ENCODE peak calls at places on chromosomes 1 and 21, in seven cellular contexts. One of them, this sample, is unnamed.

GRCh38 chr1:231584117-231584516 is 42.5 kb upstream of the DISC1 start:
- DNase-seq in NB4: peak; percentile 52
- DNase-seq in cardiac muscle cell: peak; percentile 91
- DNase-seq in fibroblast of pulmonary artery: peak; percentile 90
- DNase-seq in GM12865: peak; percentile 29
- DNase-seq in NCI-H774: no peak
- DNase-seq in stimulated activated CD8-positive, alpha-beta memory T cell treated with anti-CD3 and anti-CD28 coated beads, Interleukin-15, amount 100 ng/mL, for 24 hours: no peak
- DNase-seq in this sample: no peak

GRCh38 chr1:228141871-228142615 is 2.0 kb downstream of the GUK1 start:
- DNase-seq in NB4: no peak
- DNase-seq in cardiac muscle cell: no peak
- DNase-seq in fibroblast of pulmonary artery: no peak
- DNase-seq in GM12865: no peak
- DNase-seq in NCI-H774: no peak
- DNase-seq in stimulated activated CD8-positive, alpha-beta memory T cell treated with anti-CD3 and anti-CD28 coated beads, Interleukin-15, amount 100 ng/mL, for 24 hours: no peak
- DNase-seq in this sample: peak; percentile 40

GRCh38 chr21:26743524-26743923 is 101.7 kb downstream of the ADAMTS1 start:
- DNase-seq in NB4: no peak
- DNase-seq in cardiac muscle cell: no peak
- DNase-seq in fibroblast of pulmonary artery: no peak
- DNase-seq in GM12865: no peak
- DNase-seq in NCI-H774: no peak
- DNase-seq in stimulated activated CD8-positive, alpha-beta memory T cell treated with anti-CD3 and anti-CD28 coated beads, Interleukin-15, amount 100 ng/mL, for 24 hours: no peak
- DNase-seq in this sample: no peak

GRCh38 chr1:103106426-103107321 is 1.6 kb downstream of the COL11A1 start:
- DNase-seq in NB4: peak; percentile 33
- DNase-seq in cardiac muscle cell: peak; percentile 57
- DNase-seq in fibroblast of pulmonary artery: peak; percentile 63
- DNase-seq in GM12865: peak; percentile 47
- DNase-seq in NCI-H774: peak; percentile 37
- DNase-seq in stimulated activated CD8-positive, alpha-beta memory T cell treated with anti-CD3 and anti-CD28 coated beads, Interleukin-15, amount 100 ng/mL, for 24 hours: no peak
- DNase-seq in this sample: no peak

GRCh38 chr1:101438359-101438758 is 201.5 kb downstream of the S1PR1 start:
- DNase-seq in NB4: no peak
- DNase-seq in cardiac muscle cell: peak; percentile 18
- DNase-seq in fibroblast of pulmonary artery: peak; percentile 21
- DNase-seq in GM12865: peak; percentile 82
- DNase-seq in NCI-H774: no peak
- DNase-seq in stimulated activated CD8-positive, alpha-beta memory T cell treated with anti-CD3 and anti-CD28 coated beads, Interleukin-15, amount 100 ng/mL, for 24 hours: no peak
- DNase-seq in this sample: no peak

GRCh38 chr1:14742181-14742980 is 143.9 kb downstream of the KAZN start:
- DNase-seq in NB4: peak; percentile 52
- DNase-seq in cardiac muscle cell: peak; percentile 93
- DNase-seq in fibroblast of pulmonary artery: peak; percentile 93
- DNase-seq in GM12865: peak; percentile 65
- DNase-seq in NCI-H774: peak; percentile 19
- DNase-seq in stimulated activated CD8-positive, alpha-beta memory T cell treated with anti-CD3 and anti-CD28 coated beads, Interleukin-15, amount 100 ng/mL, for 24 hours: no peak
- DNase-seq in this sample: no peak

GRCh38 chr1:42925132-42925769 is 33.4 kb downstream of the SLC2A1 start:
- DNase-seq in NB4: no peak
- DNase-seq in cardiac muscle cell: no peak
- DNase-seq in fibroblast of pulmonary artery: no peak
- DNase-seq in GM12865: peak; percentile 36
- DNase-seq in NCI-H774: peak; percentile 37
- DNase-seq in stimulated activated CD8-positive, alpha-beta memory T cell treated with anti-CD3 and anti-CD28 coated beads, Interleukin-15, amount 100 ng/mL, for 24 hours: no peak
- DNase-seq in this sample: no peak

GRCh38 chr1:173395762-173396161 is 81.4 kb upstream of the PRDX6 start:
- DNase-seq in NB4: no peak
- DNase-seq in cardiac muscle cell: no peak
- DNase-seq in fibroblast of pulmonary artery: no peak
- DNase-seq in GM12865: no peak
- DNase-seq in NCI-H774: no peak
- DNase-seq in stimulated activated CD8-positive, alpha-beta memory T cell treated with anti-CD3 and anti-CD28 coated beads, Interleukin-15, amount 100 ng/mL, for 24 hours: no peak
- DNase-seq in this sample: no peak

GRCh38 chr1:235075121-235075954 is 53.3 kb downstream of the TOMM20 start:
- DNase-seq in NB4: peak; percentile 54
- DNase-seq in cardiac muscle cell: peak; percentile 85
- DNase-seq in fibroblast of pulmonary artery: peak; percentile 96
- DNase-seq in GM12865: peak; percentile 96
- DNase-seq in NCI-H774: peak; percentile 60
- DNase-seq in stimulated activated CD8-positive, alpha-beta memory T cell treated with anti-CD3 and anti-CD28 coated beads, Interleukin-15, amount 100 ng/mL, for 24 hours: peak; percentile 35
- DNase-seq in this sample: peak; percentile 78